ENCODE peak calls at places on chromosomes 12 and 14, in four cellular contexts. M is upper lobe of left lung, L is stomach, X is esophagus squamous epithelium. B is an unnamed sample.

GRCh38 chr14:59215757-59216156 is 27.3 kb downstream of the DAAM1 start:
- DNase-seq in M (no peak), L (no peak), X (no peak), B (no peak)

GRCh38 chr14:24876009-24876690 is 173.8 kb downstream of the STXBP6 start:
- DNase-seq in X (no peak), L (no peak), M (no peak), B (no peak)

GRCh38 chr14:37746140-37746832 is 150.9 kb downstream of the TTC6 start:
- DNase-seq in L (no peak), M (no peak), X (no peak), B (no peak)

GRCh38 chr12:48189331-48190125 is 6.1 kb downstream of the CCDC184 start:
- DNase-seq in X (no peak), L (peak), M (no peak), B (peak)

GRCh38 chr12:91893476-91893875 is 252.2 kb downstream of the BTG1 start:
- DNase-seq in L (no peak), X (no peak), M (no peak), B (no peak)

GRCh38 chr14:61663312-61663974 is 31.9 kb upstream of the HIF1A start:
- DNase-seq in L (no peak), X (no peak), M (no peak), B (no peak)

GRCh38 chr12:54984602-54985376 is at the start of gene TESPA1:
- DNase-seq in X (peak), M (no peak), L (peak), B (peak)

GRCh38 chr12:63220921-63221320 is 69.9 kb upstream of the AVPR1A start:
- DNase-seq in M (no peak), X (no peak), L (no peak), B (no peak)

GRCh38 chr14:95293474-95293873 is 26.2 kb downstream of the CLMN start:
- DNase-seq in L (no peak), M (no peak), X (no peak), B (no peak)

GRCh38 chr12:3728686-3729085 is 24.2 kb downstream of the CRACR2A start:
- DNase-seq in X (no peak), M (no peak), L (peak), B (no peak)

GRCh38 chr12:42926232-42926631 is 336.7 kb upstream of the PRICKLE1 start:
- DNase-seq in M (no peak), X (no peak), L (no peak), B (no peak)

GRCh38 chr12:1593232-1594044 is 943 bp downstream of the FBXL14 start:
- DNase-seq in X (no peak), M (peak), L (peak), B (peak)

GRCh38 chr12:2376855-2377657 is 324.3 kb downstream of the CACNA1C start:
- DNase-seq in L (no peak), X (no peak), M (no peak), B (no peak)

GRCh38 chr14:91246051-91246852 is 1.7 kb upstream of the GPR68 start:
- DNase-seq in M (peak), X (no peak), L (no peak), B (no peak)

DNA sequence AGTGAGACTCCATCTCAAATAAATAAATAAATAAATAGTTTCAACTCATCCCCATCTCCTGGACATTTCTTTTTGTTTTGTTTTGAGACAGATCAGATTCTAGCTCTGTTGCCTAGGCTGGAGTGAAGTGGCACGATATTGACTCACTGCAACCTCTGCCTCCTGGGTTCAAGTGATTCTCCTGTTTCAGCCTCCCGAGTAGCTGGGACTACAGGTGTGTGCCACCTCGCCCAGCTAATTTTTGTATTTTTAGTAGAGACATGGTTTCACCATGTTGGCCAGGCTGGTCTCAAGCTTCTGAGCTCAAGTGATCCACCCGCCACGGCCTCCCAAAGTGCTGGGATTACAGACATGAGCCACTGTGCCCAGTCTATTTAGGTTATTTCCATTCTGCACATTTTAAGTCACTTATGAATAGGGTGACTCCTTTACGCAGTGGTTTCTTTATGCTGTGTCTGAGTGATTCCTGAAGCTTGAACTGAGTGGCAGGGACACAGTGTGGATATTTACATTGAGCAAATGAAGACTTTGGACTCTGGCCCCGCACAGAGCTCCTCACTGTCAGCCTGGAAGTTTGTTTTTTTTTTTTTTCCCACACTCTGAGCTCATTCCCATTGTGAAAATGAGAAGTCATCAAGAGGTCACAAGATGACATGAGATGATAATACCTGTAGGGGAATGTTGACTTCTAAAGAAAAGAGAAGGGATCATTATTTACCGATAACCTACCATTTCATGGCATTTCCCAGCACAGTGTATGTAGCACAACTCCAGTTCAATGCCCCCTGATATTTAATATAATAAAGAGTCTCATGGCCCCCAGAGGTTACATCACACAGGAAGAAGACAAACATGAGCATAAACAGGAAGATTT is 72.6 kb downstream of the TBX3 start:
- DNase-seq in X (no peak), L (no peak), M (no peak), B (no peak)
- TF ChIP-seq CTCF in X (no peak), L (no peak), M (no peak), B (no peak)

GRCh38 chr12:10397311-10397710 is 7.5 kb upstream of the KLRK1 start:
- DNase-seq in M (no peak), X (no peak), L (no peak), B (no peak)

GRCh38 chr12:10393291-10393690 is 3.5 kb upstream of the KLRK1 start:
- DNase-seq in X (no peak), L (no peak), M (no peak), B (no peak)

GRCh38 chr12:10398168-10398567 is 8.3 kb upstream of the KLRK1 start:
- DNase-seq in L (no peak), X (no peak), M (no peak), B (no peak)

GRCh38 chr12:10392394-10392930 is 2.6 kb upstream of the KLRK1 start:
- DNase-seq in X (no peak), L (peak), M (no peak), B (peak)

GRCh38 chr12:10395390-10395998 is 5.7 kb upstream of the KLRK1 start:
- DNase-seq in M (no peak), X (no peak), L (peak), B (peak)
- H3K27ac ChIP-seq in M (peak), X (peak), L (peak), B (no peak)

GRCh38 chr12:14572401-14572800 is 4.7 kb upstream of the PLBD1 start:
- DNase-seq in X (no peak), M (no peak), L (no peak), B (no peak)
- TF ChIP-seq CTCF in X (no peak), M (no peak), L (no peak), B (peak)

GRCh38 chr12:66273147-66273546 is 29.1 kb upstream of the HELB start:
- DNase-seq in L (no peak), X (no peak), M (no peak), B (no peak)
- H3K27ac ChIP-seq in L (no peak), X (no peak), M (no peak), B (no peak)

GRCh38 chr14:68475802-68476201 is 317.1 kb downstream of the ZFP36L1 start:
- DNase-seq in L (no peak), M (no peak), X (no peak), B (no peak)
- TF ChIP-seq CTCF in L (no peak), M (no peak), X (no peak), B (no peak)

B was measured in heart right ventricle.